ENCODE peak calls at places on chromosomes 7 and 10, in seven cellular contexts. M is GM23338, X is left ventricle myocardium inferior, A is heart right ventricle, K is HCT116, P is lung, O is astrocyte. B is an unnamed sample. For H3K4me1, the result is how much of the 10 kb centered on the place peaks cover.

GRCh38 chr7:112938895-112939588 is 147.6 kb downstream of the GPR85 start:
- DNase-seq in A (no peak), O (peak), M (peak), K (no peak), X (peak), P (peak), B (peak)

GRCh38 chr7:47325337-47325736 is 256.6 kb downstream of the TNS3 start:
- DNase-seq in X (no peak), O (no peak), A (no peak), P (no peak), K (no peak), M (no peak), B (no peak)

GRCh38 chr10:117226813-117227451 is 14.0 kb upstream of the SLC18A2 start:
- DNase-seq in O (no peak), M (peak), A (no peak), P (no peak), K (peak), X (no peak), B (no peak)

GRCh38 chr7:151191544-151191943 is 4.5 kb upstream of the ASB10 start:
- DNase-seq in M (no peak), O (no peak), P (no peak), K (no peak), A (no peak), X (no peak), B (no peak)

GRCh38 chr7:39922580-39922979 is 27.5 kb upstream of the CDK13 start:
- DNase-seq in O (no peak), P (no peak), K (no peak), M (no peak), A (no peak), X (no peak), B (no peak)

GRCh38 chr7:137771679-137772078 is 75.1 kb downstream of the DGKI start:
- DNase-seq in A (no peak), O (peak), M (no peak), X (no peak), K (no peak), P (no peak), B (no peak)

GRCh38 chr7:13144622-13145021 is 457.2 kb downstream of the ARL4A start:
- DNase-seq in O (peak), K (no peak), A (no peak), P (no peak), M (no peak), X (no peak), B (no peak)

GRCh38 chr10:124600051-124600880 is 138.6 kb downstream of the LHPP start:
- DNase-seq in O (no peak), P (no peak), A (peak), X (no peak), K (no peak), M (no peak), B (no peak)

GRCh38 chr10:14889318-14889717 is 10.7 kb downstream of the SUV39H2 start:
- DNase-seq in X (no peak), K (no peak), O (no peak), A (no peak), M (peak), P (no peak), B (no peak)

GRCh38 chr10:115949282-115949844 is 323.6 kb downstream of the GFRA1 start:
- DNase-seq in A (no peak), K (no peak), O (no peak), M (no peak), P (no peak), X (no peak), B (no peak)

GRCh38 chr10:71805776-71806705 is 32.7 kb upstream of the VSIR start:
- DNase-seq in P (peak), X (no peak), A (peak), K (peak), M (peak), O (no peak), B (no peak)

GRCh38 chr10:87861034-87861433 is 2.3 kb downstream of the KLLN start:
- DNase-seq in K (no peak), A (no peak), X (no peak), P (no peak), M (no peak), O (no peak), B (no peak)

GRCh38 chr7:11650030-11650429 is 182.0 kb downstream of the THSD7A start:
- DNase-seq in M (no peak), O (peak), X (no peak), P (no peak), K (no peak), A (no peak), B (no peak)

GRCh38 chr7:18086165-18087030 is 58.8 kb upstream of the PRPS1L1 start:
- DNase-seq in X (peak), O (peak), P (no peak), M (peak), A (peak), K (no peak), B (peak)

GRCh38 chr10:75137533-75138438 is 26.3 kb downstream of the SAMD8 start:
- DNase-seq in A (no peak), M (no peak), P (no peak), X (no peak), K (peak), O (peak), B (no peak)

GRCh38 chr10:43781480-43782361 is 133.0 kb upstream of the ZNF32 start:
- DNase-seq in M (no peak), P (no peak), X (no peak), A (no peak), O (peak), K (no peak), B (no peak)

GRCh38 chr10:118458957-118459641 is 117.0 kb upstream of the FAM204A start:
- DNase-seq in K (no peak), O (no peak), M (peak), X (no peak), P (no peak), A (no peak), B (no peak)
- H3K4me3 ChIP-seq in K (no peak), O (no peak), M (no peak), X (no peak), P (no peak), A (no peak), B (no peak)

DNA sequence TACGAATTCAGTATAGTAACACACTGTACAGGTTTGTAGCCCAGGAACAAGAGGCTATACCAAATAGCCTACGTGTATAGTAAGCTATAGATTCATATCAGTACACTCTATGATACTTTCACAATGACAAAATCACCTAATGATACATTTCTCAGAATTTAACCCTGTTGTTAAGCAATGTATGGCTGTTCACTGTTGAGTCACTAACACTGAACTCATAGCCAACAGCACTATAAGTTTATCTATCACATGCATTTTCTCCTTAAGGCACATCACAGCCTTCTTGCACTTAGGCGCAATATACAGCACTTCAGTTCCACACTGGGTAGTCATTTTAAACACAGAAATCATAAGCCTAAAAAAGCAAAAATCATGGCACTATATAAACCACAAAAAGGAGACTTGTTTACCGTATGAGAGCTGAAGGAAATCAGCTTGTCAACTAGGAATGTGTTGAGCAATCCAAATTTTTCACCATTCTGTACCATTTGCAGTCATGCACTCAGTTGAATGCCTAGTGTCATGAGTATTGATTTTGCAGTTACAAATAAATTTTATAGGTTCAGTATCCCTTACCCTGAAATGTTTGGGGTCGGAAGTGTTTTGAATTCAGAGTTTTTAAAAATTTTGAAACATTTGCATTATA is 45.5 kb downstream of the ZNF438 start:
- DNase-seq in P (no peak), X (no peak), O (peak), M (no peak), K (no peak), A (no peak), B (peak)
- H3K4me1 ChIP-seq in P (under half), X (half or more), O (under half), M (under half), K (under half), A (half or more), B (under half)

GRCh38 chr10:73553726-73554125 is 37.4 kb downstream of the USP54 start:
- DNase-seq in P (no peak), M (no peak), X (no peak), K (no peak), A (no peak), O (no peak), B (no peak)

GRCh38 chr10:73554729-73555128 is 36.4 kb downstream of the USP54 start:
- DNase-seq in O (no peak), X (no peak), K (no peak), M (no peak), P (no peak), A (no peak), B (no peak)

GRCh38 chr10:73552819-73553218 is 38.3 kb downstream of the USP54 start:
- DNase-seq in X (no peak), K (no peak), P (no peak), M (no peak), A (no peak), O (no peak), B (no peak)

GRCh38 chr10:73551515-73551914 is 39.6 kb downstream of the USP54 start:
- DNase-seq in P (no peak), K (no peak), O (no peak), X (no peak), A (no peak), M (no peak), B (no peak)

GRCh38 chr10:73553316-73553715 is 37.8 kb downstream of the USP54 start:
- DNase-seq in P (no peak), M (peak), A (no peak), K (no peak), O (no peak), X (peak), B (no peak)
- H3K4me3 ChIP-seq in P (no peak), M (no peak), A (no peak), K (no peak), O (no peak), X (no peak), B (no peak)

DNA sequence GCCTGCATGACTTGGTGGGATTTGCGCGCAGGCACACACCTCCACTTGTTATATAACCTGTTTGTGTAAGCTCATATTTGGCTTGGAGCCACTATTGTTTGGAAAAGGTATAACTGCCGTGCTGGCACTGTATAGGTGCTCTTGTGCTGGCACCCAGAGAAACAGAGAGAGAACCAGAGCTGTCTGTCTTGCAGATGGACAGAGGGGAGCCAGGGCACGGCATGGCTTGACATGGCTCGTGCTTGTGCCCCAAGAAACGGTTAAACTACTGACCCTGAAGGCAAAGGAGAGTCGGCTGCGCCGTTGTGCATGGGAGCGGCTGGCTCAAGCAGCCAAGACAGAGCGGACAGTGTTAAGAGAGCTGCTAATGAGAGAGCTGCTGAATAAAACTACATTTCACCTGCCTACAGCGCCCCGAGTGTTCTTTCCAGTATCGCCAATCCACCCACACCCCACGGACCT is 23.2 kb downstream of the RAPGEF5 start:
- DNase-seq in A (no peak), X (no peak), P (no peak), M (no peak), O (no peak), K (no peak), B (no peak)
- H3K4me1 ChIP-seq in A (under half), X (under half), P (under half), M (half or more), O (under half), K (under half), B (under half)

GRCh38 chr10:944034-944831 is 12.7 kb upstream of the LARP4B start:
- DNase-seq in K (no peak), A (peak), P (peak), O (no peak), X (peak), M (no peak), B (no peak)
- H3K4me3 ChIP-seq in K (no peak), A (no peak), P (no peak), O (no peak), X (no peak), M (no peak), B (no peak)